ENCODE peak calls at places on chromosomes 12 and 14, in five cellular contexts. N is foreskin keratinocyte, Z is AG10803, C is omental fat pad, A is adrenal gland. U is an unnamed sample.
A peak's percentile ranks its signal among the peaks of the same experiment; 100 is the strongest.

GRCh38 chr14:83860757-83861156 is 1669.2 kb upstream of the FLRT2 start:
- DNase-seq in N (peak; percentile 59), Z (no peak), C (no peak), A (no peak), U (no peak)

GRCh38 chr12:107903377-107904061 is 129.0 kb downstream of the ASCL4 start:
- DNase-seq in N (no peak), Z (no peak), C (no peak), A (peak; percentile 50), U (peak; percentile 59)

GRCh38 chr12:12350868-12351463 is 924 bp upstream of the MANSC1 start:
- DNase-seq in N (peak; percentile 83), Z (no peak), C (no peak), A (no peak), U (no peak)

GRCh38 chr12:88579941-88580871 is at the start of gene KITLG:
- DNase-seq in N (peak; percentile 83), Z (peak; percentile 85), C (peak; percentile 53), A (peak; percentile 79), U (peak; percentile 76)

GRCh38 chr14:68783408-68784297 is 9.2 kb downstream of the ZFP36L1 start:
- DNase-seq in N (no peak), Z (no peak), C (no peak), A (no peak), U (no peak)

GRCh38 chr12:116317986-116318737 is 40.7 kb upstream of the MED13L start:
- DNase-seq in N (peak; percentile 87), Z (no peak), C (no peak), A (no peak), U (peak; percentile 88)

GRCh38 chr14:51593397-51593796 is 58.3 kb upstream of the FRMD6 start:
- DNase-seq in N (no peak), Z (peak; percentile 54), C (no peak), A (peak; percentile 43), U (no peak)

GRCh38 chr12:96047621-96048211 is 12.3 kb upstream of the LTA4H start:
- DNase-seq in N (peak; percentile 98), Z (peak; percentile 59), C (no peak), A (peak; percentile 38), U (peak; percentile 89)

GRCh38 chr14:50067723-50068495 is 48.5 kb downstream of the VCPKMT start:
- DNase-seq in N (peak; percentile 73), Z (peak; percentile 34), C (no peak), A (no peak), U (peak; percentile 53)

GRCh38 chr12:12240671-12241345 is 26.0 kb downstream of the LRP6 start:
- DNase-seq in N (no peak), Z (peak; percentile 54), C (no peak), A (no peak), U (no peak)

GRCh38 chr14:64444984-64445845 is 20.1 kb upstream of the AKAP5 start:
- DNase-seq in N (no peak), Z (peak; percentile 67), C (no peak), A (peak; percentile 53), U (no peak)
- TF ChIP-seq CTCF in N (no peak), Z (no peak), C (no peak), A (no peak), U (no peak)

GRCh38 chr12:51238510-51239334 is at the start of gene DAZAP2:
- DNase-seq in N (peak; percentile 90), Z (peak; percentile 94), C (peak; percentile 89), A (peak; percentile 98), U (peak; percentile 98)
- TF ChIP-seq CTCF in N (peak; percentile 33), Z (peak; percentile 42), C (no peak), A (peak; percentile 35), U (peak; percentile 24)

GRCh38 chr12:38915783-38916182 is 10.4 kb upstream of the CPNE8 start:
- DNase-seq in N (no peak), Z (no peak), C (no peak), A (no peak), U (no peak)

GRCh38 chr12:38926501-38926900 is 21.1 kb upstream of the CPNE8 start:
- DNase-seq in N (no peak), Z (no peak), C (no peak), A (no peak), U (no peak)

GRCh38 chr12:38919191-38919590 is 13.8 kb upstream of the CPNE8 start:
- DNase-seq in N (peak; percentile 35), Z (no peak), C (no peak), A (peak; percentile 56), U (peak; percentile 82)

GRCh38 chr12:38921025-38921677 is 15.8 kb upstream of the CPNE8 start:
- DNase-seq in N (peak; percentile 76), Z (peak; percentile 49), C (peak; percentile 38), A (peak; percentile 62), U (peak; percentile 54)
- TF ChIP-seq CTCF in N (peak; percentile 80), Z (peak; percentile 57), C (no peak), A (peak; percentile 62), U (peak; percentile 77)

DNA sequence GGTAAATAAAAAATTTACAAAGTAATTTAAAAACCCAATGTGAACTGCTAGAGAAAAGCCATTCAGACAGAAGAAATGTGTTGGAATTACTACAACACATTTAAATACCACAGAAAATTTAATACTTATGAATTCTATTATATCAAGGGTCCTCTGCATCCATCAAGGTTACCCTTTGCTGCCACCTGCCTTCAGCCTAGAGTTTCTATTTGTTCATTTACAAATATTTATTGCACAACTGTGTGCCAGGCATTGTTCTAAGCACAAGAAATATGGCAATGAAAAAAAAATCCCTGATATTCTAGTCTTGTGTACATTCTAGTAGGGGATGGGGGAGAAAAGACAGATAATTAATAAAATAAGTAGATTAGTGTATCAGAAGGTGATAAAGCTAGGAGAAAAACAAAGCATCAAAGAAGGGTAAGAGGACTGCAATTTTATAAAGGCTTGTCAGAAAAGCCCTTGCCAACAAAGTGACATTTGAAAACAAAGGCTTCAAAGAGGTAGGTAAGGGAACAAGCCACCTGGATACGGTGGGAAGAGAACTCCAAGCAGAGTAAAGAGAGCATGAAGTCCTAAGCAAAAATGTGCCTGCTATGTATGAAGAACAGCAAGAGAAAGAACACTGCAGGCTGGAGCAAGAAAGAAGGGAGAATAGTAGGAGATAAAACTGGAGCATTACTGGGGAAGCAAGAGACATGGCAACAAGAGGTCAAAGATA is 59.1 kb upstream of the SLC6A13 start:
- DNase-seq in N (no peak), Z (peak; percentile 15), C (no peak), A (no peak), U (peak; percentile 12)
- TF ChIP-seq CTCF in N (peak; percentile 53), Z (peak; percentile 5), C (no peak), A (peak; percentile 18), U (no peak)

DNA sequence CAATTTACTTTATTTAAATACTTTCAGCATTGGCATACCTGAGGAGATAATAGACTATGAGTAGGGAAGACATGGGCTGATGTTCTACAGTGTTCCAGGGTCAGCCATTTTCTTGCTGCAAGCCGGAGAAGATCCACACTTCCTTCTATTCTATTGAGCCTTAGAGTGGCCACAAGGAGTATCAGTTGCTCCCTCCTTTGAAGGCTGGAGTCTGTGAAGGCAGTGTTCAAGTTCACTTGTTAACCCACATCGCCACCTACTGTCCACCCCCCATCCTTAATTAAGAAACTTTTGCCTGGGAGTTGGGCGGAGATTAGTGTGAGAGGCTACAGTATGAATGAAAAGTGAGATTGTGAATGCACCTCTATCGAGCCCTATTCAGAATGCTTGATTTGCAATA is 666.6 kb downstream of the NRXN3 start:
- DNase-seq in N (peak; percentile 46), Z (peak; percentile 53), C (no peak), A (peak; percentile 12), U (peak; percentile 54)
- TF ChIP-seq CTCF in N (peak; percentile 69), Z (peak; percentile 57), C (no peak), A (no peak), U (peak; percentile 40)

DNA sequence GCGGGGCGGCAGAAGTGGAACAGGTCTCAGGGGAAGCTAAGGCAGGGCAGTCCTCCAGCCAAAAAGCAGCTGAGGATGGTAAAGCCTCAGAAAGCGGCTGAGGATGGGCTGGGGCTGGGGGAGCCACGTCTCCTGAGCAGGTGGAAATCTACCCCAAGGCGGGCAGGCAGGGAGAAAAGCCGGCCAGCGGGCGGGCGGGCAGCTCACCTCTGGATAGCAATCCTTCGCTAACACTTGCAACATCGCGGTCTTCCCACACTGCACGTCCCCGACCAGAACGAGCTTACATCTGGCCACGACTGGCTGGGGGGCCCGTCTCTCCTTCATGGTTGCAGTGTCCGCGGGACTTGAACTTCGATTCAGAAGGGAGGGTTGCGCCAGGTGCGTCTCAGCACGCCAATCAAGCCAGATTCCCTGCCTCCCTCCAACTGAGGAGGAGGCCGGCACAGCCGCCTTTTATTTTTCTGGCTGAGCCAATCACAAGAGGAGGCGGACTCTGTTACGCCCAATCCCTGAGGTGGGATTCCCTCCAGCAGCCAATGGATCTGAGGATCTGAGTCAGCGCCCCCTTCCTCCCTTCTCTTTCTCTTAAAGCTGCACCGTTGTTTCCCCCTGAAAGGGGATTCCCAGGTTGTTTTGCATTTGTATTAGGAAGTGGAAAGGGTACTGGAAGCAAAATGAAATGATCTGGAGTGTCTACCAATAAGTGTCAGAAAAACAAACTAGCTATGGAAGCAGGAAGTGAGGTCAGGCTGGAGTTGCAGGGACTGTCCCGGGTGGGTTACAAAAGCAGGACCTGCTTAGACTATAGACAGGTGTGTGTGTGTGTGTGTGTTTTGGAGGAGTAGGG is at the start of gene RND1:
- DNase-seq in N (peak; percentile 87), Z (peak; percentile 85), C (peak; percentile 65), A (peak; percentile 93), U (peak; percentile 94)
- TF ChIP-seq CTCF in N (no peak), Z (peak; percentile 29), C (no peak), A (no peak), U (no peak)

GRCh38 chr14:56124296-56124695 is 6.1 kb downstream of the PELI2 start:
- DNase-seq in N (no peak), Z (peak; percentile 51), C (no peak), A (no peak), U (no peak)
- TF ChIP-seq CTCF in N (no peak), Z (no peak), C (no peak), A (no peak), U (no peak)

U was measured in RWPE1.